ENCODE peak calls at places on chromosomes 3 and 15, in four cellular contexts. E is CD8-positive, alpha-beta T cell; B is colonic mucosa; J is lower lobe of right lung. D is an unnamed sample. For H3K9me3 and H3K4me1, the result is how much of the 10 kb centered on the place peaks cover.

GRCh38 chr3:143436231-143436930 is 316.8 kb downstream of the CHST2 start:
- DNase-seq in B (no peak), J (no peak), E (no peak), D (no peak)

GRCh38 chr15:74907277-74907870 is 723 bp upstream of the FAM219B start:
- DNase-seq in J (no peak), B (no peak), E (no peak), D (no peak)

GRCh38 chr15:62483817-62484216 is 318.7 kb upstream of the C2CD4B start:
- DNase-seq in E (no peak), B (peak), J (no peak), D (no peak)

GRCh38 chr3:53097887-53098286 is 32.3 kb downstream of the RFT1 start:
- DNase-seq in B (no peak), E (no peak), J (no peak), D (no peak)

GRCh38 chr15:71092056-71092600 is 23.1 kb upstream of the THSD4 start:
- DNase-seq in B (no peak), J (no peak), E (no peak), D (no peak)

GRCh38 chr15:52427804-52428203 is 100.9 kb downstream of the MYO5A start:
- DNase-seq in B (no peak), J (no peak), E (no peak), D (no peak)

GRCh38 chr3:49611291-49611690 is 57.0 kb downstream of the BSN start:
- DNase-seq in B (no peak), J (no peak), E (no peak), D (no peak)

GRCh38 chr3:139838269-139838957 is 96.6 kb upstream of the CLSTN2 start:
- DNase-seq in J (no peak), E (no peak), B (no peak), D (no peak)

GRCh38 chr3:7585052-7585451 is 724.1 kb downstream of the GRM7 start:
- DNase-seq in E (no peak), B (no peak), J (no peak), D (no peak)

GRCh38 chr3:117681619-117682018 is 972.0 kb downstream of the TUSC7 start:
- DNase-seq in J (no peak), B (no peak), E (no peak), D (no peak)

GRCh38 chr15:75669191-75669878 is 21.6 kb downstream of the SNX33 start:
- DNase-seq in E (no peak), B (no peak), J (no peak), D (no peak)

GRCh38 chr3:51357856-51358255 is 27.2 kb upstream of the MANF start:
- DNase-seq in B (no peak), J (no peak), E (no peak), D (no peak)

GRCh38 chr15:27550635-27551034 is 548.5 kb downstream of the OCA2 start:
- DNase-seq in B (no peak), E (no peak), J (no peak), D (no peak)
- H3K9me3 ChIP-seq in B (under half), E (under half), J (under half), D (under half)

GRCh38 chr3:14441920-14442300 is 39.5 kb downstream of the SLC6A6 start:
- DNase-seq in J (no peak), E (no peak), B (no peak), D (no peak)

GRCh38 chr3:14446988-14447570 is 44.7 kb downstream of the SLC6A6 start:
- DNase-seq in B (no peak), E (no peak), J (no peak), D (no peak)

GRCh38 chr3:14445773-14446172 is 43.4 kb downstream of the SLC6A6 start:
- DNase-seq in E (no peak), J (no peak), B (no peak), D (no peak)

GRCh38 chr3:14441240-14441919 is 39.0 kb downstream of the SLC6A6 start:
- DNase-seq in J (no peak), B (no peak), E (no peak), D (no peak)

DNA sequence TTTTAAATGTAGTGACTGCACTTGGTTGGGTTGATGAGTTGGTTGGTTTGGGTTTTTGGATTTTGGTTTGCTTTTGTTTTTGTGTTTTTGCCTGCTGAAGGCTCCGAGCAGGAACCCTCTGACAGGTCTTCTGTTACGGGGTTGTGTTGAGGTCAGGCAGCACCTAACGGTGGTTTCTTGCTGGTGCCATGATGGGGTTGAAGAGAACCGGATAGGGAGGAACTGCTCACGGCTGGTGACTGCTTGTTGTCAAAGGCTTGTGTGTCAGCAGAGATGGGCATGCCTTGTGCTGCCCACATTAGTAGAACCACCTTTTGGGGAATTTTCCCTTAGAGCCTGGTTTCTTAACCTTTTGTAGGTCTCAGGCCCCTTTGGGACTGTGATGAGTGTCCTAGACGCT is 42.0 kb downstream of the SLC6A6 start:
- DNase-seq in E (no peak), J (no peak), B (no peak), D (no peak)
- H3K4me1 ChIP-seq in E (under half), J (under half), B (under half), D (under half)

GRCh38 chr15:80495406-80495942 is 91.3 kb downstream of the ARNT2 start:
- DNase-seq in E (no peak), J (no peak), B (no peak), D (no peak)
- H3K9me3 ChIP-seq in E (under half), J (under half), B (under half), D (under half)

GRCh38 chr15:100601158-100601557 is 826 bp downstream of the LINS1 start:
- DNase-seq in J (peak), B (no peak), E (peak), D (peak)
- H3K4me1 ChIP-seq in J (under half), B (under half), E (half or more), D (half or more)

GRCh38 chr3:16477054-16477453 is 36.4 kb downstream of the RFTN1 start:
- DNase-seq in J (no peak), B (no peak), E (no peak), D (no peak)

GRCh38 chr3:16475766-16476165 is 37.7 kb downstream of the RFTN1 start:
- DNase-seq in J (no peak), B (no peak), E (no peak), D (no peak)

GRCh38 chr3:16476636-16477035 is 36.9 kb downstream of the RFTN1 start:
- DNase-seq in B (no peak), J (no peak), E (no peak), D (peak)

GRCh38 chr3:16474304-16474703 is 39.2 kb downstream of the RFTN1 start:
- DNase-seq in J (no peak), E (no peak), B (no peak), D (no peak)

DNA sequence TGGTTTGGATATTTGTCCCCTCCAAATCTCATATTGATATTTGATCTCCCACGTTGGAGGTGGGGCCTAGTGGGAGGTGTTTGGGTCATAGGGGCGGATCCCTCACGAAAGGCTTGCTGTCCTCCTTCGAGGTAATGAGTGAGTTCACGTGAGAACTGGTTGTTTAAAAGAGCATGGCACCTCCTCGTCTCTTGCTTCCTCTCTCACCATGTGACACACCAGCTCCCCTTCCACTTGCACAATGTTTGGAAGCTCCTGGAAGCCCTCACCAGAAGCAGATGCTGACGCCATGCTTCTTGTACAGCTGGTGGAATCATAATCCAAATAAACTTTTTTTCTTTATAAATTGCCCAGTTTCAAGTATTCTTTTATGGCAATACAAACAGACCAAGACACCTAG is 38.6 kb downstream of the RFTN1 start:
- DNase-seq in B (no peak), E (no peak), J (no peak), D (no peak)
- H3K9me3 ChIP-seq in B (under half), E (under half), J (under half), D (under half)